ENCODE peak calls at places on chromosomes 1 and 21, in five cellular contexts. Q, E, G, Z and M are unnamed samples.
A peak's percentile ranks its signal among the peaks of the same experiment; 100 is the strongest.

GRCh38 chr1:56370513-56370912 is 208.8 kb downstream of the PLPP3 start:
- DNase-seq in Q (no peak), E (no peak), G (no peak), Z (no peak), M (no peak)

GRCh38 chr1:176932114-176933104 is 232.1 kb downstream of the ASTN1 start:
- DNase-seq in Q (no peak), E (no peak), G (peak; percentile 22), Z (no peak), M (no peak)

GRCh38 chr1:110159160-110159559 is 8.9 kb downstream of the SLC6A17 start:
- DNase-seq in Q (no peak), E (no peak), G (no peak), Z (no peak), M (no peak)

GRCh38 chr1:27821761-27822315 is 8.7 kb upstream of the PPP1R8 start:
- DNase-seq in Q (no peak), E (no peak), G (no peak), Z (no peak), M (no peak)

GRCh38 chr1:76576876-76577817 is 290.1 kb upstream of the ST6GALNAC5 start:
- DNase-seq in Q (no peak), E (no peak), G (no peak), Z (no peak), M (no peak)

GRCh38 chr1:201422436-201423030 is 1.0 kb upstream of the TNNI1 start:
- DNase-seq in Q (no peak), E (no peak), G (no peak), Z (no peak), M (no peak)

GRCh38 chr21:34037009-34037408 is 36.4 kb upstream of the MRPS6 start:
- DNase-seq in Q (no peak), E (no peak), G (no peak), Z (no peak), M (no peak)

GRCh38 chr1:2948001-2948750 is 73.1 kb upstream of the ACTRT2 start:
- DNase-seq in Q (peak; percentile 9), E (no peak), G (no peak), Z (no peak), M (no peak)

GRCh38 chr1:244210884-244211558 is 159.9 kb downstream of the ZBTB18 start:
- DNase-seq in Q (no peak), E (peak; percentile 15), G (peak; percentile 35), Z (no peak), M (peak; percentile 7)

GRCh38 chr1:112869895-112870294 is 86.1 kb downstream of the SLC16A1 start:
- DNase-seq in Q (no peak), E (no peak), G (no peak), Z (no peak), M (no peak)

GRCh38 chr21:34073749-34074282 is 438 bp downstream of the MRPS6 start:
- DNase-seq in Q (peak; percentile 40), E (peak; percentile 48), G (peak; percentile 56), Z (peak; percentile 42), M (no peak)

GRCh38 chr1:96416111-96416595 is 305.4 kb upstream of the PTBP2 start:
- DNase-seq in Q (peak; percentile 71), E (no peak), G (peak; percentile 24), Z (peak; percentile 23), M (no peak)

GRCh38 chr1:113246929-113247328 is 143.4 kb upstream of the MAGI3 start:
- DNase-seq in Q (no peak), E (no peak), G (no peak), Z (no peak), M (no peak)

GRCh38 chr1:55477953-55478352 is 262.8 kb upstream of the USP24 start:
- DNase-seq in Q (no peak), E (no peak), G (no peak), Z (no peak), M (no peak)

GRCh38 chr1:40868051-40868723 is 6.0 kb upstream of the CITED4 start:
- DNase-seq in Q (no peak), E (peak; percentile 41), G (no peak), Z (no peak), M (no peak)

GRCh38 chr1:205224736-205225135 is 3.0 kb upstream of the TMCC2 start:
- DNase-seq in Q (no peak), E (no peak), G (no peak), Z (no peak), M (peak; percentile 92)

GRCh38 chr21:34129971-34130597 is 56.7 kb downstream of the MRPS6 start:
- DNase-seq in Q (no peak), E (no peak), G (peak; percentile 57), Z (no peak), M (peak; percentile 54)

GRCh38 chr1:36086529-36087232 is 2.0 kb upstream of the ADPRS start:
- DNase-seq in Q (no peak), E (no peak), G (no peak), Z (no peak), M (no peak)

GRCh38 chr1:25993197-25993951 is 4.5 kb downstream of the PAFAH2 start:
- DNase-seq in Q (no peak), E (no peak), G (no peak), Z (no peak), M (no peak)
- H3K4me1 ChIP-seq in Q (peaks cover 48% of the 10 kb centered on the region), E (peaks cover 5% of the 10 kb centered on the region), G (peaks cover 28% of the 10 kb centered on the region), Z (peaks cover 40% of the 10 kb centered on the region), M (peaks cover 10% of the 10 kb centered on the region)

GRCh38 chr1:25549273-25550154 is 6.1 kb downstream of the LDLRAP1 start:
- DNase-seq in Q (peak; percentile 60), E (peak; percentile 74), G (no peak), Z (peak; percentile 40), M (no peak)
- H3K4me1 ChIP-seq in Q (peaks cover 85% of the 10 kb centered on the region), E (peaks cover 28% of the 10 kb centered on the region), G (peaks cover 14% of the 10 kb centered on the region), Z (peaks cover 92% of the 10 kb centered on the region), M (peaks cover 4% of the 10 kb centered on the region)

GRCh38 chr1:115530407-115530806 is 111.4 kb upstream of the VANGL1 start:
- DNase-seq in Q (no peak), E (no peak), G (no peak), Z (no peak), M (no peak)
- H3K4me1 ChIP-seq in Q (no peaks in the 10 kb centered on the region), E (no peaks in the 10 kb centered on the region), G (peaks cover 18% of the 10 kb centered on the region), Z (peaks cover 9% of the 10 kb centered on the region), M (no peaks in the 10 kb centered on the region)

DNA sequence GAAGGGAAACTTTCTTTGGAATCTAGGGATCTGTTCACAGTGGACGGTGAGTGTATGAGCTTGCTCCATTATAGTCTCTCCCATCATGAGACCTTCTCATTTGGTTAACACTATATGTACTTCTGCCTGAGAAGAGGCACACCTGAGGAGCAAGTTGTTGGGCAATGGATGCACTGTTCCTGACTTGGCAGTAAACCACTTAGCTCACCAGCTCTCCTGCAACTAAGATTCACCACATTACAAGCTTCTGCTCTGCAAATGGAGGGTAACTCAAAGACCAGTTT is 10.2 kb downstream of the MACF1 start:
- DNase-seq in Q (no peak), E (no peak), G (no peak), Z (no peak), M (no peak)
- H3K4me1 ChIP-seq in Q (peaks cover 80% of the 10 kb centered on the region), E (peaks cover 22% of the 10 kb centered on the region), G (peaks cover 41% of the 10 kb centered on the region), Z (peaks cover 87% of the 10 kb centered on the region), M (peaks cover 9% of the 10 kb centered on the region)

GRCh38 chr1:66372522-66373071 is 161.4 kb upstream of the SGIP1 start:
- DNase-seq in Q (no peak), E (no peak), G (no peak), Z (no peak), M (no peak)

GRCh38 chr1:66373072-66373685 is 160.8 kb upstream of the SGIP1 start:
- DNase-seq in Q (no peak), E (no peak), G (no peak), Z (no peak), M (no peak)

GRCh38 chr1:66370462-66370907 is 163.5 kb upstream of the SGIP1 start:
- DNase-seq in Q (no peak), E (no peak), G (no peak), Z (no peak), M (no peak)

GRCh38 chr1:66374148-66374547 is 159.8 kb upstream of the SGIP1 start:
- DNase-seq in Q (no peak), E (no peak), G (no peak), Z (no peak), M (no peak)

GRCh38 chr1:66371233-66372005 is 162.5 kb upstream of the SGIP1 start:
- DNase-seq in Q (peak; percentile 26), E (no peak), G (no peak), Z (no peak), M (no peak)
- H3K4me1 ChIP-seq in Q (peaks cover 77% of the 10 kb centered on the region), E (peaks cover 12% of the 10 kb centered on the region), G (no peaks in the 10 kb centered on the region), Z (peaks cover 63% of the 10 kb centered on the region), M (no peaks in the 10 kb centered on the region)

GRCh38 chr1:154583691-154584212 is 16.2 kb downstream of the CHRNB2 start:
- DNase-seq in Q (no peak), E (no peak), G (no peak), Z (no peak), M (no peak)
- H3K4me1 ChIP-seq in Q (no peaks in the 10 kb centered on the region), E (no peaks in the 10 kb centered on the region), G (no peaks in the 10 kb centered on the region), Z (peaks cover 21% of the 10 kb centered on the region), M (no peaks in the 10 kb centered on the region)

GRCh38 chr1:33272930-33273329 is 16.6 kb downstream of the ZNF362 start:
- DNase-seq in Q (no peak), E (no peak), G (no peak), Z (no peak), M (no peak)
- H3K4me1 ChIP-seq in Q (peaks cover 25% of the 10 kb centered on the region), E (no peaks in the 10 kb centered on the region), G (no peaks in the 10 kb centered on the region), Z (peaks cover 68% of the 10 kb centered on the region), M (no peaks in the 10 kb centered on the region)

DNA sequence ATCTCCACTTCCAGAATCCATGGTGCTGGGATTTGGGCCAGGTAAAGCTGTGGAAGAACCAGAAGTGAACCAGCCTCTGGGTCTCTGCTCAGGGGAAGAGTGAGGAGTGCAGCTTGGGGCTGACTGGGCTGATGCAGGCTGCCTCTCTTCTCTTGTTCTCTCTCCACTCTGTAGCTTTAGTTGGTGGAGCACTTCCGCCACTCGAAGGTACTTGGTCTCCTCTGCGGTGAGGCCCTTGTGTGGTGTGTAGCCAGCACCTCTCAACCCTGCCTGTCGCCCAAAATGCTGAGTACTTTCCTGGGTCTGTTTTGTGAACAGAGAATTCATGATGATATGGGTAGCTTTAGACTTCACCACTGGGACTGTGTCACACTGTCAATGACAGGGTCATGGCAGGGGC is 63.2 kb downstream of the URB2 start:
- DNase-seq in Q (no peak), E (peak; percentile 36), G (no peak), Z (no peak), M (no peak)
- H3K4me1 ChIP-seq in Q (peaks cover 14% of the 10 kb centered on the region), E (peaks cover 2% of the 10 kb centered on the region), G (peaks cover 6% of the 10 kb centered on the region), Z (peaks cover 15% of the 10 kb centered on the region), M (no peaks in the 10 kb centered on the region)

GRCh38 chr21:16789636-16790035 is 723.2 kb upstream of the CXADR start:
- DNase-seq in Q (no peak), E (no peak), G (no peak), Z (no peak), M (no peak)

GRCh38 chr21:16797530-16797929 is 715.3 kb upstream of the CXADR start:
- DNase-seq in Q (no peak), E (no peak), G (no peak), Z (no peak), M (peak; percentile 32)

GRCh38 chr21:16794944-16795343 is 717.9 kb upstream of the CXADR start:
- DNase-seq in Q (peak; percentile 28), E (no peak), G (no peak), Z (no peak), M (no peak)

DNA sequence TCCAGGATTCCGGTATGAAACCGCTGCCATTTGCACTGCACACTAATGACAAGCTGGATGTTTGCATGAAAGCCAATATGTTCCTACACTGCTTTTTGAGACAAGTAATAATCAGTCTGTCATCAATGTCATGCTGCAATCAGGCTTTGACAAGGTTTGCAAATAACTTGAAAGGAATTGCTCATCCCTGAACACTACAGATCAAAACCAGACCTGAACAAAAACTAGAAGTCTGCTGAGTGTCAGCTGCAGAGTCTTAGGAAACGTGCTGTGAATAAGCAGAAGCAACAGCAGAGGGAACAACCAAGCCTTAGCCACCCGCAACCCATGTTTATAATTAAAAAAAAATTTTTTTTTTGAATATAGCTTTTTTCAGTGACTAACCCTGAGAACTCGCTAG is 720.7 kb upstream of the CXADR start:
- DNase-seq in Q (no peak), E (no peak), G (no peak), Z (no peak), M (no peak)
- H3K4me1 ChIP-seq in Q (no peaks in the 10 kb centered on the region), E (no peaks in the 10 kb centered on the region), G (no peaks in the 10 kb centered on the region), Z (no peaks in the 10 kb centered on the region), M (peaks cover 11% of the 10 kb centered on the region)